ENCODE peak calls at places on chromosomes 4 and X, in four cellular contexts. X, N, C and Q are unnamed samples.

GRCh38 chr4:154719087-154719486 is 24.7 kb upstream of the LRAT start:
- DNase-seq in X (no peak), N (peak), C (peak), Q (no peak)

GRCh38 chr4:108314900-108315589 is 146.3 kb upstream of the LEF1 start:
- DNase-seq in X (no peak), N (no peak), C (no peak), Q (no peak)

GRCh38 chr4:140219567-140219966 is 65.6 kb upstream of the MAML3 start:
- DNase-seq in N (no peak), X (no peak), C (no peak), Q (no peak)

GRCh38 chr4:77697860-77698599 is 92.4 kb downstream of the CXCL13 start:
- DNase-seq in C (peak), X (peak), N (peak), Q (peak)

GRCh38 chr4:6278801-6279197 is 9.1 kb downstream of the WFS1 start:
- DNase-seq in N (no peak), X (no peak), C (no peak), Q (peak)

GRCh38 chr4:8756816-8757215 is 114.8 kb downstream of the HMX1 start:
- DNase-seq in X (no peak), N (no peak), C (no peak), Q (no peak)

GRCh38 chr4:1041147-1041935 is 29.9 kb downstream of the FGFRL1 start:
- DNase-seq in N (peak), C (peak), X (no peak), Q (peak)

GRCh38 chr4:61200991-61201526 is 933 bp downstream of the ADGRL3 start:
- DNase-seq in C (no peak), N (peak), X (no peak), Q (no peak)

GRCh38 chr4:169185133-169185956 is 85.4 kb downstream of the SH3RF1 start:
- DNase-seq in X (no peak), N (no peak), C (peak), Q (peak)

GRCh38 chr4:11424000-11424399 is 4.7 kb downstream of the HS3ST1 start:
- DNase-seq in X (no peak), C (peak), N (peak), Q (no peak)

GRCh38 chr4:84879651-84880200 is 86.8 kb downstream of the WDFY3 start:
- DNase-seq in C (no peak), N (peak), X (no peak), Q (no peak)

GRCh38 chr4:182745268-182745667 is 171.9 kb downstream of the DCTD start:
- DNase-seq in N (no peak), C (no peak), X (no peak), Q (no peak)

GRCh38 chr4:155960522-155960921 is 6.9 kb upstream of the CTSO start:
- DNase-seq in N (peak), X (no peak), C (no peak), Q (no peak)

GRCh38 chrX:107050195-107050709 is 50.2 kb upstream of the MORC4 start:
- DNase-seq in C (no peak), N (no peak), X (no peak), Q (no peak)

GRCh38 chrX:153631931-153632611 is 14.9 kb upstream of the DUSP9 start:
- DNase-seq in C (no peak), X (no peak), N (no peak), Q (no peak)

GRCh38 chr4:167105857-167106256 is 128.4 kb downstream of the SPOCK3 start:
- DNase-seq in X (no peak), C (no peak), N (no peak), Q (no peak)

GRCh38 chrX:40054793-40055192 is 43.0 kb downstream of the BCOR start:
- DNase-seq in C (no peak), N (no peak), X (no peak), Q (no peak)

GRCh38 chrX:66074920-66075879 is 35.3 kb upstream of the VSIG4 start:
- DNase-seq in C (no peak), N (no peak), X (no peak), Q (peak)